ENCODE peak calls at places on chromosomes 13 and 19, in six cellular contexts. F, M, B, N, T and I are unnamed samples.

GRCh38 chr19:1514295-1514661 is 1.5 kb upstream of the ADAMTSL5 start:
- DNase-seq in B (no peak), F (no peak), M (no peak), T (no peak), N (no peak), I (no peak)

GRCh38 chr13:79226250-79226649 is 179.8 kb downstream of the RBM26 start:
- DNase-seq in T (no peak), M (no peak), F (no peak), B (no peak), N (no peak), I (no peak)

GRCh38 chr19:28468701-28469459 is 744.1 kb downstream of the UQCRFS1 start:
- DNase-seq in F (no peak), N (no peak), B (no peak), T (no peak), M (peak; percentile 1), I (peak; percentile 44)

GRCh38 chr13:32535748-32536147 is 2.8 kb downstream of the N4BP2L2 start:
- DNase-seq in F (no peak), T (no peak), B (no peak), M (no peak), N (no peak), I (no peak)

GRCh38 chr19:44662686-44663085 is 8.6 kb upstream of the CEACAM19 start:
- DNase-seq in N (no peak), F (no peak), B (no peak), M (no peak), T (no peak), I (no peak)

GRCh38 chr13:94825507-94825906 is 113.2 kb upstream of the SOX21 start:
- DNase-seq in M (no peak), N (no peak), B (no peak), T (no peak), F (no peak), I (no peak)

GRCh38 chr13:91618315-91618714 is 219.9 kb downstream of the GPC5 start:
- DNase-seq in F (no peak), M (no peak), B (no peak), T (no peak), N (no peak), I (no peak)

GRCh38 chr13:24272452-24273161 is 36.8 kb upstream of the C1QTNF9 start:
- DNase-seq in B (no peak), N (no peak), T (no peak), F (no peak), M (no peak), I (peak; percentile 27)

GRCh38 chr13:41019027-41019487 is at the start of gene ELF1:
- DNase-seq in T (peak; percentile 84), B (peak; percentile 52), N (no peak), M (peak; percentile 78), F (peak; percentile 78), I (peak; percentile 76)

GRCh38 chr19:39590265-39590664 is 12.1 kb upstream of the LGALS13 start:
- DNase-seq in T (no peak), M (no peak), F (no peak), N (no peak), B (no peak), I (peak; percentile 33)

GRCh38 chr19:7482584-7483439 is 6.0 kb downstream of the PEX11G start:
- DNase-seq in M (peak; percentile 57), T (no peak), N (no peak), B (no peak), F (peak; percentile 81), I (no peak)

GRCh38 chr19:49676136-49676689 is 858 bp upstream of the PRMT1 start:
- DNase-seq in T (peak; percentile 99), M (peak; percentile 86), N (peak; percentile 86), F (peak; percentile 87), B (peak; percentile 80), I (peak; percentile 53)

GRCh38 chr19:39144487-39145071 is 19.0 kb downstream of the PAK4 start:
- DNase-seq in M (no peak), B (no peak), F (no peak), N (no peak), T (no peak), I (no peak)

GRCh38 chr13:106001443-106001842 is 534.0 kb downstream of the EFNB2 start:
- DNase-seq in F (no peak), M (no peak), B (no peak), T (no peak), N (no peak), I (no peak)

GRCh38 chr13:102141625-102142472 is 260.0 kb downstream of the FGF14 start:
- DNase-seq in T (peak; percentile 4), N (no peak), F (peak; percentile 22), B (peak; percentile 15), M (peak; percentile 39), I (no peak)

GRCh38 chr19:38679839-38680238 is 32.4 kb downstream of the ACTN4 start:
- DNase-seq in F (no peak), T (peak; percentile 88), B (no peak), N (no peak), M (no peak), I (no peak)

GRCh38 chr19:47445937-47446402 is 25.7 kb downstream of the SLC8A2 start:
- DNase-seq in N (no peak), B (no peak), F (no peak), M (peak; percentile 25), T (peak; percentile 59), I (peak; percentile 51)

GRCh38 chr13:67150608-67151007 is 79.5 kb downstream of the PCDH9 start:
- DNase-seq in B (no peak), M (no peak), N (no peak), T (no peak), F (no peak), I (no peak)

GRCh38 chr19:34243876-34244578 is 10.3 kb upstream of the GARRE1 start:
- DNase-seq in T (no peak), M (no peak), N (no peak), F (no peak), B (no peak), I (no peak)

GRCh38 chr13:98785405-98785804 is 32.9 kb upstream of the SLC15A1 start:
- DNase-seq in F (no peak), N (no peak), B (no peak), T (no peak), M (no peak), I (no peak)
- TF ChIP-seq CTCF in F (no peak), N (no peak), B (no peak), T (no peak), M (no peak), I (no peak)

GRCh38 chr19:14023404-14024235 is 4.3 kb upstream of the RLN3 start:
- DNase-seq in F (peak; percentile 54), M (peak; percentile 72), B (no peak), N (no peak), T (peak; percentile 71), I (peak; percentile 30)
- TF ChIP-seq CTCF in F (peak; percentile 71), M (peak; percentile 75), B (no peak), N (peak; percentile 38), T (peak; percentile 17), I (no peak)

GRCh38 chr19:10219678-10220077 is 11.5 kb downstream of the S1PR2 start:
- DNase-seq in F (no peak), T (peak; percentile 61), B (peak; percentile 82), N (peak; percentile 79), M (peak; percentile 74), I (peak; percentile 62)
- TF ChIP-seq CTCF in F (no peak), T (no peak), B (peak; percentile 54), N (peak; percentile 76), M (peak; percentile 59), I (peak; percentile 61)

GRCh38 chr13:100534147-100534818 is 54.3 kb downstream of the GGACT start:
- DNase-seq in N (no peak), M (no peak), B (no peak), F (no peak), T (no peak), I (no peak)

GRCh38 chr13:100535401-100536135 is 53.0 kb downstream of the GGACT start:
- DNase-seq in T (no peak), B (no peak), M (no peak), F (no peak), N (no peak), I (no peak)

GRCh38 chr13:100536643-100537180 is 51.9 kb downstream of the GGACT start:
- DNase-seq in B (no peak), F (no peak), M (no peak), N (no peak), T (no peak), I (no peak)

GRCh38 chr13:100533588-100534041 is 55.0 kb downstream of the GGACT start:
- DNase-seq in F (no peak), B (no peak), T (no peak), N (no peak), M (no peak), I (no peak)

GRCh38 chr13:100534911-100535310 is 53.7 kb downstream of the GGACT start:
- DNase-seq in B (no peak), F (no peak), N (no peak), M (no peak), T (no peak), I (no peak)
- TF ChIP-seq CTCF in B (no peak), F (no peak), N (no peak), M (no peak), T (no peak), I (no peak)

GRCh38 chr19:3220576-3220975 is 3.9 kb upstream of the CELF5 start:
- DNase-seq in B (no peak), T (no peak), M (no peak), N (no peak), F (no peak), I (no peak)

GRCh38 chr19:3222709-3223108 is 1.8 kb upstream of the CELF5 start:
- DNase-seq in M (no peak), F (no peak), B (no peak), N (no peak), T (no peak), I (no peak)

GRCh38 chr19:3227054-3227626 is 2.7 kb downstream of the CELF5 start:
- DNase-seq in T (no peak), B (no peak), N (no peak), F (no peak), M (no peak), I (no peak)

GRCh38 chr19:3225677-3226093 is 1.2 kb downstream of the CELF5 start:
- DNase-seq in F (no peak), T (no peak), M (no peak), N (no peak), B (no peak), I (no peak)

GRCh38 chr19:3224346-3225325 is at the start of gene CELF5:
- DNase-seq in B (peak; percentile 90), F (peak; percentile 65), M (peak; percentile 30), T (no peak), N (no peak), I (peak; percentile 58)
- TF ChIP-seq CTCF in B (peak; percentile 63), F (peak; percentile 90), M (no peak), T (peak; percentile 76), N (peak; percentile 15), I (peak; percentile 72)

DNA sequence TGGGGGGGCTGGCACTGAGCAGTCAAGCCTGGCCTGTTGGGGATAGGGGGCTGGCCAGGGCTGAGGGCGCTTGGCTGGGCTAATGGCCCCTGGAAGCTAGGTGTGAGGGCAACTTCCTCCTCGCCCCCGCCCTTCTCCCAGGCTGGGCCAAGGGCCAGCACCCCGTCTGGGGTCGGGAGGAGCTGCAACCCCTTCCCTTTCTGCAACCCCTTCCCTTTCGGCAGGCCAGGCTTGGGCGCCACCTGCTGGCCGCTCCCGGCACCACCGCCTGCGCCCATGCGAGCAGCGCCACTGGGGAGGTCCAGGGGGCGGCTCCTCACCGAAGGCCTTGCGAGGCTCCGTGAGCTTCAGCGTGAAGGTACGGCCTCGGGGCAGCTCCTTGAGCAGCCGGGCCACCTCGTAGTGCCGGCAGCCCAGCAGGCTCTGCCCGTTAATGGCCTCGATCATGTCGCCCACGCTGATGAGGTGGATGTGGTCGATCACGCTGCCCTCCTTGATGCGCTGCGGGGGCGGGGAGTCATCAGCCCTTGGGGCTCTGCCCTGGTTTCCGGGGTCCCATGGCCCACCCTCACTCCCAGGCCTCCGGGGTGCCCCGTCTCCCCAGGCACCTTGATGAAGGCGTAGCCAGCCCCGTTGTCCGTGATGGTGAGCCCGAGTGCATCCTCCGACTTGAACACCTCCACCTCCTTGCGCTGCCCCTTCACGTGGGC is 5.0 kb upstream of the PTGER1 start:
- DNase-seq in F (no peak), T (peak; percentile 63), B (peak; percentile 92), M (peak; percentile 40), N (no peak), I (peak; percentile 78)
- TF ChIP-seq CTCF in F (peak; percentile 96), T (peak; percentile 65), B (peak; percentile 100), M (peak; percentile 93), N (peak; percentile 82), I (peak; percentile 98)